ENCODE peak calls at places on chromosomes 2 and 18, in nine cellular contexts. R is EL; Z is posterior vena cava; X is A549; S is astrocyte; T is epithelial cell of esophagus; E is putamen; Q is germinal center; C is stimulated activated CD8-positive, alpha-beta memory T cell treated with anti-CD3 and anti-CD28 coated beads, Interleukin-2, amount 100 ng/mL, for 48 hours. Y is an unnamed sample.

GRCh38 chr2:182057002-182057401 is 71.3 kb downstream of the PPP1R1C start:
- DNase-seq in R (no peak), Z (no peak), X (no peak), S (no peak), T (no peak), E (no peak), Q (no peak), C (no peak), Y (peak)

GRCh38 chr18:5294618-5295230 is 802 bp downstream of the ZBTB14 start:
- DNase-seq in R (peak), Z (peak), X (peak), S (peak), T (peak), E (peak), Q (no peak), C (peak), Y (peak)

GRCh38 chr2:43100883-43101662 is 125.3 kb downstream of the ZFP36L2 start:
- DNase-seq in R (no peak), Z (peak), X (no peak), S (peak), T (peak), E (peak), Q (no peak), C (no peak), Y (peak)

GRCh38 chr2:99084256-99084655 is 57.3 kb upstream of the C2orf15 start:
- DNase-seq in R (no peak), Z (no peak), X (no peak), S (no peak), T (no peak), E (no peak), Q (no peak), C (no peak), Y (no peak)

GRCh38 chr2:71277159-71277498 is 50.2 kb upstream of the PAIP2B start:
- DNase-seq in R (no peak), Z (no peak), X (no peak), S (no peak), T (no peak), E (no peak), Q (no peak), C (no peak), Y (no peak)

GRCh38 chr18:63567276-63567675 is 19.9 kb upstream of the SERPINB13 start:
- DNase-seq in R (no peak), Z (no peak), X (no peak), S (no peak), T (no peak), E (no peak), Q (no peak), C (no peak), Y (peak)

GRCh38 chr2:162058973-162059668 is 14.9 kb downstream of the DPP4 start:
- DNase-seq in R (no peak), Z (no peak), X (no peak), S (peak), T (peak), E (no peak), Q (no peak), C (no peak), Y (peak)

GRCh38 chr2:189178726-189179606 is 595 bp downstream of the COL5A2 start:
- DNase-seq in R (peak), Z (no peak), X (peak), S (peak), T (peak), E (no peak), Q (no peak), C (no peak), Y (peak)

GRCh38 chr18:43961713-43962112 is 684.4 kb upstream of the SYT4 start:
- DNase-seq in R (no peak), Z (no peak), X (no peak), S (no peak), T (peak), E (no peak), Q (no peak), C (no peak), Y (no peak)

GRCh38 chr2:105417789-105418475 is 19.1 kb upstream of the FHL2 start:
- DNase-seq in R (peak), Z (no peak), X (no peak), S (peak), T (no peak), E (no peak), Q (no peak), C (no peak), Y (peak)

GRCh38 chr2:16739778-16740581 is 74.3 kb upstream of the CYRIA start:
- DNase-seq in R (no peak), Z (no peak), X (no peak), S (no peak), T (peak), E (no peak), Q (no peak), C (no peak), Y (no peak)

GRCh38 chr2:10500601-10501361 is 52.7 kb upstream of the ODC1 start:
- DNase-seq in R (peak), Z (no peak), X (no peak), S (peak), T (peak), E (no peak), Q (no peak), C (no peak), Y (peak)

GRCh38 chr2:60530228-60530627 is 23.2 kb downstream of the BCL11A start:
- DNase-seq in R (no peak), Z (no peak), X (no peak), S (no peak), T (peak), E (no peak), Q (no peak), C (no peak), Y (no peak)

GRCh38 chr2:28545590-28546195 is 49.8 kb downstream of the PLB1 start:
- DNase-seq in R (no peak), Z (peak), X (no peak), S (no peak), T (peak), E (no peak), Q (no peak), C (peak), Y (no peak)

GRCh38 chr2:65476778-65477177 is 44.4 kb upstream of the SPRED2 start:
- DNase-seq in R (no peak), Z (no peak), X (no peak), S (no peak), T (no peak), E (no peak), Q (no peak), C (no peak), Y (no peak)

GRCh38 chr18:42182728-42183700 is 228.0 kb downstream of the PIK3C3 start:
- DNase-seq in R (peak), Z (no peak), X (no peak), S (peak), T (peak), E (no peak), Q (no peak), C (no peak), Y (peak)

GRCh38 chr2:204127238-204127637 is 190.7 kb downstream of the ICOS start:
- DNase-seq in R (no peak), Z (no peak), X (no peak), S (peak), T (peak), E (no peak), Q (no peak), C (no peak), Y (peak)

GRCh38 chr2:127735044-127735443 is 33.7 kb downstream of the SFT2D3 start:
- DNase-seq in R (no peak), Z (no peak), X (peak), S (no peak), T (no peak), E (no peak), Q (no peak), C (no peak), Y (no peak)

GRCh38 chr2:53911434-53912189 is 51.8 kb upstream of the GPR75 start:
- DNase-seq in R (no peak), Z (no peak), X (no peak), S (no peak), T (no peak), E (no peak), Q (no peak), C (no peak), Y (no peak)

GRCh38 chr2:108268001-108268400 is 20.7 kb upstream of the SULT1C2 start:
- DNase-seq in R (peak), Z (no peak), X (peak), S (peak), T (peak), E (no peak), Q (no peak), C (no peak), Y (peak)

GRCh38 chr2:149090706-149091105 is 52.2 kb downstream of the LYPD6B start:
- DNase-seq in R (no peak), Z (no peak), X (no peak), S (peak), T (no peak), E (no peak), Q (no peak), C (no peak), Y (peak)

GRCh38 chr2:237939251-237939650 is 27.6 kb upstream of the UBE2F start:
- DNase-seq in R (no peak), Z (no peak), X (no peak), S (no peak), T (no peak), E (no peak), Q (no peak), C (no peak), Y (no peak)

GRCh38 chr2:11786592-11786991 is 40.2 kb downstream of the LPIN1 start:
- DNase-seq in R (no peak), Z (no peak), X (no peak), S (no peak), T (no peak), E (no peak), Q (no peak), C (no peak), Y (no peak)

GRCh38 chr18:70380915-70381896 is 92.4 kb downstream of the SOCS6 start:
- DNase-seq in R (no peak), Z (no peak), X (no peak), S (peak), T (peak), E (peak), Q (no peak), C (no peak), Y (peak)

GRCh38 chr2:120999374-121000097 is 263.9 kb downstream of the GLI2 start:
- DNase-seq in R (no peak), Z (no peak), X (no peak), S (no peak), T (no peak), E (no peak), Q (no peak), C (no peak), Y (no peak)

GRCh38 chr2:158501301-158501700 is 44.5 kb downstream of the PKP4 start:
- DNase-seq in R (peak), Z (no peak), X (no peak), S (no peak), T (no peak), E (peak), Q (no peak), C (no peak), Y (peak)